ENCODE peak calls at places on chromosome 13, in nine cellular contexts. N is thoracic aorta; G is activated T-helper 1 cell treated with anti-CD3 and anti-CD28 coated beads, Interleukin-2, amount 50 U/mL, for 16 hours; Y is HCT116; U is upper lobe of left lung; B is NCI-H460; A is AG08395; K is posterior cingulate gyrus; C is IMR-90. J is an unnamed sample.

GRCh38 chr13:42392706-42393572 is 121.0 kb downstream of the AKAP11 start:
- DNase-seq in N (no peak), Y (no peak), A (no peak), U (no peak), K (no peak), G (no peak), C (no peak), B (no peak), J (peak; percentile 22)

GRCh38 chr13:25214371-25215252 is 42.5 kb upstream of the AMER2 start:
- DNase-seq in A (no peak), Y (no peak), B (no peak), G (no peak), U (no peak), C (peak; percentile 21), K (no peak), N (no peak), J (peak; percentile 63)

GRCh38 chr13:31200636-31200970 is 828 bp downstream of the B3GLCT start:
- DNase-seq in Y (no peak), G (no peak), C (no peak), K (peak; percentile 83), A (peak; percentile 40), U (peak; percentile 41), B (no peak), N (no peak), J (peak; percentile 58)

GRCh38 chr13:78602561-78603239 is 652 bp downstream of the POU4F1 start:
- DNase-seq in N (no peak), G (no peak), A (no peak), K (no peak), C (no peak), U (no peak), B (no peak), Y (no peak), J (no peak)

GRCh38 chr13:25171517-25172302 is at the start of gene AMER2:
- DNase-seq in Y (no peak), G (no peak), B (peak; percentile 4), N (no peak), U (no peak), A (peak; percentile 10), C (no peak), K (peak; percentile 97), J (no peak)

GRCh38 chr13:42260885-42261654 is 10.9 kb upstream of the AKAP11 start:
- DNase-seq in Y (no peak), U (no peak), B (no peak), G (no peak), K (no peak), N (no peak), A (no peak), C (no peak), J (no peak)

GRCh38 chr13:20566917-20567755 is at the start of gene IFT88:
- DNase-seq in N (peak; percentile 62), C (peak; percentile 85), Y (peak; percentile 68), A (peak; percentile 89), K (peak; percentile 95), U (peak; percentile 89), G (peak; percentile 70), B (peak; percentile 71), J (peak; percentile 91)

GRCh38 chr13:91046715-91047327 is 300.7 kb upstream of the MIR17HG start:
- DNase-seq in A (no peak), B (no peak), K (no peak), U (no peak), N (no peak), Y (no peak), G (no peak), C (no peak), J (peak; percentile 3)

GRCh38 chr13:92187378-92187989 is 789.1 kb downstream of the GPC5 start:
- DNase-seq in B (peak; percentile 32), N (no peak), Y (no peak), G (no peak), A (peak; percentile 47), C (peak; percentile 27), K (no peak), U (no peak), J (peak; percentile 21)

GRCh38 chr13:111900390-111901180 is 166.4 kb upstream of the SOX1 start:
- DNase-seq in G (no peak), C (no peak), B (peak; percentile 13), K (no peak), A (no peak), Y (no peak), N (no peak), U (no peak), J (no peak)

GRCh38 chr13:36872621-36873020 is 47.4 kb downstream of the SMAD9 start:
- DNase-seq in N (no peak), C (no peak), A (no peak), B (no peak), Y (no peak), G (no peak), U (no peak), K (peak; percentile 85), J (no peak)

GRCh38 chr13:73133536-73133935 is 74.7 kb downstream of the KLF5 start:
- DNase-seq in C (no peak), K (no peak), G (no peak), B (no peak), N (no peak), U (no peak), Y (no peak), A (no peak), J (peak; percentile 39)

GRCh38 chr13:22402682-22403081 is 731.8 kb downstream of the FGF9 start:
- DNase-seq in Y (no peak), K (no peak), B (no peak), U (no peak), N (no peak), A (no peak), C (no peak), G (no peak), J (no peak)

GRCh38 chr13:52051400-52051799 is 26.9 kb downstream of the UTP14C start:
- DNase-seq in A (no peak), B (no peak), K (no peak), G (no peak), U (no peak), N (no peak), C (no peak), Y (no peak), J (no peak)

GRCh38 chr13:83286737-83287136 is 595.5 kb downstream of the SLITRK1 start:
- DNase-seq in U (no peak), B (no peak), G (no peak), K (no peak), Y (no peak), A (no peak), N (no peak), C (peak; percentile 33), J (no peak)

GRCh38 chr13:27405521-27406134 is 18.8 kb upstream of the GTF3A start:
- DNase-seq in A (no peak), U (no peak), N (no peak), G (no peak), K (no peak), Y (no peak), B (no peak), C (no peak), J (no peak)

GRCh38 chr13:48194392-48194754 is 38.6 kb upstream of the ITM2B start:
- DNase-seq in B (no peak), Y (no peak), A (no peak), G (no peak), U (no peak), N (no peak), K (no peak), C (no peak), J (no peak)

GRCh38 chr13:42832341-42833153 is 51.2 kb downstream of the FAM216B start:
- DNase-seq in Y (no peak), A (peak; percentile 87), K (no peak), B (no peak), C (peak; percentile 94), N (no peak), G (no peak), U (no peak), J (peak; percentile 58)

GRCh38 chr13:100148422-100148821 is 59.5 kb downstream of the PCCA start:
- DNase-seq in G (no peak), A (no peak), N (no peak), K (no peak), Y (no peak), C (no peak), B (no peak), U (no peak), J (no peak)

GRCh38 chr13:31875134-31875533 is 135.8 kb downstream of the RXFP2 start:
- DNase-seq in K (no peak), B (no peak), A (no peak), Y (no peak), G (no peak), C (no peak), U (no peak), N (no peak), J (no peak)

GRCh38 chr13:51590966-51591627 is 6.8 kb downstream of the WDFY2 start:
- DNase-seq in G (no peak), Y (no peak), U (peak; percentile 30), A (peak; percentile 86), N (no peak), B (peak; percentile 83), C (peak; percentile 90), K (no peak), J (peak; percentile 77)

GRCh38 chr13:36665630-36666029 is 8.2 kb upstream of the SERTM1 start:
- DNase-seq in K (no peak), A (no peak), N (no peak), C (no peak), G (no peak), B (no peak), Y (no peak), U (no peak), J (no peak)

GRCh38 chr13:99442273-99442895 is 58.9 kb upstream of the TM9SF2 start:
- DNase-seq in K (no peak), B (peak; percentile 26), U (no peak), Y (peak; percentile 39), C (peak; percentile 45), A (peak; percentile 62), N (no peak), G (no peak), J (peak; percentile 60)

GRCh38 chr13:100689191-100689590 is 14.6 kb upstream of the TMTC4 start:
- DNase-seq in K (no peak), A (no peak), Y (no peak), N (no peak), U (no peak), B (no peak), G (no peak), C (no peak), J (no peak)

GRCh38 chr13:33743438-33744368 is 74.2 kb upstream of the RFC3 start:
- DNase-seq in A (no peak), N (no peak), Y (no peak), B (no peak), U (no peak), K (no peak), G (no peak), C (no peak), J (no peak)

J was measured in myocyte.